ENCODE peak calls at places on chromosomes 16 and 17, in five cellular contexts. F is neural progenitor cell, V is GM23248, X is fibroblast of lung, U is H9. C is an unnamed sample. For H3K79me2 and H3K9me3, the result is how much of the 10 kb centered on the place peaks cover.

GRCh38 chr16:88437367-88437964 is 15.6 kb upstream of the ZFPM1 start:
- DNase-seq in V (peak), F (peak), X (peak), U (peak), C (peak)

GRCh38 chr17:82548681-82549303 is 29.3 kb downstream of the FOXK2 start:
- DNase-seq in X (no peak), U (no peak), F (no peak), V (no peak), C (peak)

GRCh38 chr17:2396568-2397246 is 4.2 kb downstream of the MNT start:
- DNase-seq in X (peak), V (peak), U (peak), F (peak), C (peak)

GRCh38 chr16:78460428-78460827 is 361.0 kb downstream of the WWOX start:
- DNase-seq in V (no peak), U (no peak), F (no peak), X (no peak), C (peak)

GRCh38 chr17:75009139-75009724 is 3.2 kb upstream of the MRPL58 start:
- DNase-seq in X (no peak), U (no peak), F (no peak), V (no peak), C (peak)

GRCh38 chr17:8735336-8735939 is 9.2 kb downstream of the CCDC42 start:
- DNase-seq in F (no peak), V (no peak), U (no peak), X (no peak), C (no peak)

GRCh38 chr17:20089795-20090547 is 80.8 kb downstream of the SPECC1 start:
- DNase-seq in U (no peak), V (no peak), F (no peak), X (no peak), C (no peak)

GRCh38 chr17:7393613-7394451 is 493 bp downstream of the PLSCR3 start:
- DNase-seq in X (no peak), U (peak), F (peak), V (peak), C (peak)

GRCh38 chr17:17837966-17838962 is 1.5 kb upstream of the SREBF1 start:
- DNase-seq in U (peak), V (peak), F (peak), X (peak), C (peak)

GRCh38 chr16:3401719-3402397 is 843 bp downstream of the ZNF174 start:
- DNase-seq in F (peak), V (peak), U (peak), X (peak), C (peak)

GRCh38 chr17:34375598-34375997 is 12.6 kb upstream of the CCL1 start:
- DNase-seq in U (peak), F (no peak), V (no peak), X (no peak), C (no peak)

GRCh38 chr17:522912-523311 is 170.3 kb upstream of the RPH3AL start:
- DNase-seq in F (peak), U (peak), X (no peak), V (no peak), C (no peak)

GRCh38 chr16:66996324-66996982 is 8.1 kb downstream of the CES4A start:
- DNase-seq in F (no peak), U (no peak), X (peak), V (peak), C (peak)

GRCh38 chr16:12735805-12736204 is 67.9 kb downstream of the CPPED1 start:
- DNase-seq in U (no peak), V (no peak), X (no peak), F (no peak), C (no peak)

GRCh38 chr17:36971508-36971907 is 22.8 kb downstream of the AATF start:
- DNase-seq in V (no peak), F (no peak), U (no peak), X (no peak), C (no peak)
- H3K79me2 ChIP-seq in V (half or more), F (under half), U (under half), X (under half), C (under half)

GRCh38 chr17:68383120-68383442 is 74.2 kb downstream of the WIPI1 start:
- DNase-seq in U (no peak), F (no peak), X (no peak), V (no peak), C (no peak)
- H3K9ac ChIP-seq in U (no peak), F (no peak), X (peak), V (peak), C (peak)

GRCh38 chr16:853306-853705 is 52.8 kb upstream of the GNG13 start:
- DNase-seq in U (no peak), V (no peak), X (no peak), F (no peak), C (no peak)
- H3K9me3 ChIP-seq in U (under half), V (under half), X (under half), F (under half), C (under half)

GRCh38 chr17:39483506-39483905 is 22.2 kb downstream of the CDK12 start:
- DNase-seq in F (no peak), V (no peak), X (no peak), U (no peak), C (no peak)

GRCh38 chr17:39484178-39484577 is 22.9 kb downstream of the CDK12 start:
- DNase-seq in X (no peak), F (no peak), U (no peak), V (no peak), C (no peak)

GRCh38 chr17:39486242-39486641 is 25.0 kb downstream of the CDK12 start:
- DNase-seq in V (peak), X (peak), U (no peak), F (no peak), C (peak)

GRCh38 chr17:39487946-39488345 is 26.7 kb downstream of the CDK12 start:
- DNase-seq in X (no peak), F (no peak), V (peak), U (no peak), C (no peak)

GRCh38 chr17:39485555-39485954 is 24.3 kb downstream of the CDK12 start:
- DNase-seq in V (peak), U (no peak), X (peak), F (no peak), C (peak)
- H3K79me2 ChIP-seq in V (half or more), U (under half), X (under half), F (under half), C (under half)

DNA sequence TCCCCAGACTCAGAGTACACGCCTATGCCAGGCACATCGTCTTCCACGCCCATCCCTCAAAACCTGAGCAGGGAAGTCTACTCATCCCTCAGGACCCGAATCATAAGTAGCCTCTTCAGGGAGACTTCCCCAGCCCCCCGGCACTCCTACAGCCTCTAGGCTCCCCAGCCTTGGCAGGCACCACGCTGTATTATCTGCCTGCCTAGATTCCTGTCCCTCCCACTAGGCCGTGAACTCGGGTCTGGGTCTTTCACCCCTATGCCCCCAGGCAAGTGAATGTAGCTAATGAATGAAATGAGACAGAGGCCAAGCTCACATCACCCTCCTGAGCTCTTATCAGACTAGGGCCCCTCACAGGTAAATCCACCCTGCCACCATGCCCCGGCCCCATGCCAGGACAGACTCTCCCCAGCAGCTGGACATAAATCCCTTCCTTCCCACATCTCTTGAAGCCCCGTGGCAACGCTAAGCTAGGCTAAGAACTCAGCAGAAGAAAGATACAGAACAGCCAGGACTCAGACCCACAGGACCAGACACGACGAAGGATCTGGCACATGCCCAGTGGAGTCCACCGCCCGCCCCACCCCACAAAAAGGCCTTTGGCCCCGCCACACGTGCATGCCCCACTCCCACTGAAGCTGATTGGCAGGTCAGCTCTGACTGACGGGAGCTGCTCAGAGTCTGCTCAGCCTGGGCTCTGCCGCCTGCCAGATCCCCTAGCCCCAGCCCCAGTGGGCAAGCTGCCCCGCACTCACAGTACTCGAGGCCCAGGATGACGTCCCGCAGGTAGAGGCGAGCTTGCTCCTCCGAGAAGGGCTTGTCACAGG is 13.0 kb downstream of the CAMKK1 start:
- DNase-seq in X (no peak), F (peak), U (peak), V (no peak), C (no peak)
- H3K9ac ChIP-seq in X (no peak), F (no peak), U (no peak), V (peak), C (no peak)

C was measured in PC-3.